ENCODE peak calls at places on chromosome 18, in five cellular contexts. G, P, N, X and Q are unnamed samples.

GRCh38 chr18:75247041-75247551 is 36.5 kb downstream of the TSHZ1 start:
- DNase-seq in X (no peak), N (no peak), G (no peak), P (no peak), Q (no peak)

GRCh38 chr18:49898421-49898820 is 85.1 kb upstream of the ACAA2 start:
- DNase-seq in N (peak), X (peak), G (peak), P (peak), Q (peak)

GRCh38 chr18:49626842-49627360 is 65.0 kb downstream of the LIPG start:
- DNase-seq in P (no peak), X (no peak), G (no peak), N (no peak), Q (no peak)

GRCh38 chr18:76351961-76352581 is 143.0 kb downstream of the ZNF516 start:
- DNase-seq in G (no peak), N (no peak), P (no peak), X (peak), Q (peak)

GRCh38 chr18:46497129-46497528 is 159.9 kb downstream of the LOXHD1 start:
- DNase-seq in P (peak), X (no peak), G (peak), N (peak), Q (peak)

GRCh38 chr18:61651880-61652268 is 240.9 kb downstream of the RNF152 start:
- DNase-seq in X (no peak), G (no peak), P (no peak), N (no peak), Q (no peak)

GRCh38 chr18:26215247-26215970 is 10.8 kb upstream of the TAF4B start:
- DNase-seq in N (peak), X (no peak), G (peak), P (peak), Q (no peak)

GRCh38 chr18:55588001-55588875 is at the start of gene TCF4:
- DNase-seq in X (peak), P (peak), N (peak), G (peak), Q (peak)

GRCh38 chr18:765764-766549 is 46.1 kb downstream of the YES1 start:
- DNase-seq in X (no peak), P (no peak), G (no peak), N (no peak), Q (no peak)

GRCh38 chr18:26322892-26323653 is 96.8 kb downstream of the TAF4B start:
- DNase-seq in P (no peak), N (no peak), X (no peak), G (no peak), Q (no peak)